ENCODE peak calls at places on chromosomes 2 and 18, in eight cellular contexts. D, V, C, W, E, R, M and L are unnamed samples.

GRCh38 chr2:177874678-177875077 is 197.9 kb downstream of the PDE11A start:
- DNase-seq in C (no peak), W (no peak), R (no peak), E (no peak), V (no peak), M (no peak), D (no peak), L (no peak)

GRCh38 chr2:216659301-216659700 is 26.1 kb downstream of the IGFBP2 start:
- DNase-seq in R (no peak), M (no peak), E (no peak), C (no peak), W (no peak), D (no peak), V (peak; percentile 81), L (no peak)

GRCh38 chr18:25737710-25738251 is 352.6 kb downstream of the SS18 start:
- DNase-seq in R (peak; percentile 21), W (no peak), C (no peak), V (peak; percentile 98), D (no peak), E (peak; percentile 57), M (no peak), L (no peak)

GRCh38 chr2:54613361-54613760 is 110.1 kb upstream of the EML6 start:
- DNase-seq in W (no peak), M (no peak), V (no peak), E (no peak), C (no peak), R (no peak), D (no peak), L (no peak)

GRCh38 chr2:100869146-100869545 is 49.2 kb downstream of the NPAS2 start:
- DNase-seq in V (no peak), W (no peak), M (no peak), E (no peak), C (no peak), D (no peak), R (no peak), L (no peak)

GRCh38 chr2:3051266-3051665 is 326.4 kb downstream of the EIPR1 start:
- DNase-seq in R (no peak), V (no peak), M (no peak), C (no peak), W (no peak), E (no peak), D (no peak), L (no peak)

GRCh38 chr2:172335731-172336130 is 91.7 kb upstream of the ITGA6 start:
- DNase-seq in D (no peak), M (peak; percentile 80), W (no peak), V (no peak), E (no peak), C (no peak), R (peak; percentile 27), L (no peak)

GRCh38 chr18:63293930-63294329 is 25.6 kb downstream of the BCL2 start:
- DNase-seq in E (no peak), M (no peak), W (no peak), V (no peak), D (no peak), R (no peak), C (no peak), L (no peak)

GRCh38 chr2:180006236-180006635 is 861 bp downstream of the CWC22 start:
- DNase-seq in M (no peak), R (no peak), E (no peak), C (no peak), D (no peak), V (no peak), W (no peak), L (no peak)

GRCh38 chr2:32805104-32806095 is 141.4 kb upstream of the LTBP1 start:
- DNase-seq in M (no peak), W (no peak), C (no peak), D (no peak), V (peak; percentile 12), E (no peak), R (peak; percentile 61), L (no peak)

GRCh38 chr2:199459286-199460100 is 1.8 kb upstream of the SATB2 start:
- DNase-seq in E (peak; percentile 78), R (peak; percentile 90), C (no peak), W (peak; percentile 94), M (peak; percentile 82), D (peak; percentile 88), V (peak; percentile 93), L (peak; percentile 90)

DNA sequence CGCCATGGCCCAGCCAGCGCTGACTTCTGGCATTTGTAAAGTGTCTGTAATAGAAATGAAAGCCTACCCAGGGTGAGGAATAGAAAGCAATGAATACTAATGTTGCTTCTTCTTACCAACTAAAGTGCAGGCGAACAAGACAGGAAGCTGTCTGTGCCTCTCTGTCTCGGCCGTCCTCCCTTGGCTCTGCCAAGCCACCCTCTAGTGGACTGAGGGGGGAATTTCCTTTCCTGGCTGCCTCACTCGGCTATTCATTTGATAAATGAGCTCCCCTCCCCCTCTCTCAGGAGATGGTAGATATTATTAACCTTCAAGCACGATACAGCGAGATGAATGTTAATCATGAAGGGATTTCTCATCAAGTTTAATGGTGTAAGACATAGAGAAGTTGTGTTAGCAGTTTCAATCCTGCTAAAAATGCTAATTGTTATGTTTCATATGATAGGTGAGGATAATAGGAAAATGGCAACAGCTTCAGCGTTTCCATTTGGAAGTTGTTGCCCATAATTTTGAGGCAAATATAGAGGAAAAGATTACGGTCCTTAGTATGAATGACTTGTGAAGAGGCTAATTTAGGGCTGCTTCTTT is 384.7 kb downstream of the MTX2 start:
- DNase-seq in C (no peak), V (peak; percentile 67), D (peak; percentile 31), W (peak; percentile 81), R (peak; percentile 85), M (peak; percentile 70), E (no peak), L (peak; percentile 83)
- H3K27me3 ChIP-seq in C (no peaks in the 10 kb centered on the region), V (peaks cover 3% of the 10 kb centered on the region), D (no peaks in the 10 kb centered on the region), W (peaks cover 18% of the 10 kb centered on the region), R (peaks cover 12% of the 10 kb centered on the region), M (peaks cover 12% of the 10 kb centered on the region), E (peaks cover 27% of the 10 kb centered on the region), L (no peaks in the 10 kb centered on the region)

GRCh38 chr2:65782996-65783650 is 350.7 kb upstream of the SPRED2 start:
- DNase-seq in C (no peak), D (no peak), R (no peak), E (no peak), V (peak; percentile 63), W (no peak), M (no peak), L (no peak)

GRCh38 chr2:65782186-65782585 is 349.8 kb upstream of the SPRED2 start:
- DNase-seq in R (no peak), E (no peak), M (no peak), V (no peak), C (no peak), W (no peak), D (no peak), L (no peak)

GRCh38 chr2:65779021-65779420 is 346.6 kb upstream of the SPRED2 start:
- DNase-seq in V (no peak), E (no peak), C (no peak), D (no peak), M (no peak), R (no peak), W (no peak), L (no peak)

GRCh38 chr2:65778126-65778525 is 345.7 kb upstream of the SPRED2 start:
- DNase-seq in C (no peak), M (no peak), V (peak; percentile 12), D (no peak), E (no peak), R (no peak), W (no peak), L (no peak)

GRCh38 chr2:65781756-65782155 is 349.4 kb upstream of the SPRED2 start:
- DNase-seq in R (no peak), D (no peak), V (no peak), M (no peak), C (no peak), E (no peak), W (no peak), L (no peak)
- H3K27me3 ChIP-seq in R (no peaks in the 10 kb centered on the region), D (no peaks in the 10 kb centered on the region), V (no peaks in the 10 kb centered on the region), M (no peaks in the 10 kb centered on the region), C (no peaks in the 10 kb centered on the region), E (no peaks in the 10 kb centered on the region), W (no peaks in the 10 kb centered on the region), L (no peaks in the 10 kb centered on the region)

GRCh38 chr18:22159014-22159413 is 10.4 kb upstream of the GATA6 start:
- DNase-seq in E (no peak), W (no peak), C (no peak), R (no peak), V (no peak), D (no peak), M (no peak), L (no peak)
- H3K27me3 ChIP-seq in E (peaks cover 44% of the 10 kb centered on the region), W (peaks cover 95% of the 10 kb centered on the region), C (no peaks in the 10 kb centered on the region), R (no peaks in the 10 kb centered on the region), V (peaks cover 16% of the 10 kb centered on the region), D (no peaks in the 10 kb centered on the region), M (peaks cover 28% of the 10 kb centered on the region), L (peaks cover 24% of the 10 kb centered on the region)

GRCh38 chr18:5103286-5103685 is 93.8 kb downstream of the AKAIN1 start:
- DNase-seq in R (no peak), C (no peak), M (no peak), D (no peak), W (peak; percentile 4), V (no peak), E (no peak), L (no peak)
- H3K27me3 ChIP-seq in R (no peaks in the 10 kb centered on the region), C (no peaks in the 10 kb centered on the region), M (no peaks in the 10 kb centered on the region), D (no peaks in the 10 kb centered on the region), W (no peaks in the 10 kb centered on the region), V (no peaks in the 10 kb centered on the region), E (no peaks in the 10 kb centered on the region), L (no peaks in the 10 kb centered on the region)

DNA sequence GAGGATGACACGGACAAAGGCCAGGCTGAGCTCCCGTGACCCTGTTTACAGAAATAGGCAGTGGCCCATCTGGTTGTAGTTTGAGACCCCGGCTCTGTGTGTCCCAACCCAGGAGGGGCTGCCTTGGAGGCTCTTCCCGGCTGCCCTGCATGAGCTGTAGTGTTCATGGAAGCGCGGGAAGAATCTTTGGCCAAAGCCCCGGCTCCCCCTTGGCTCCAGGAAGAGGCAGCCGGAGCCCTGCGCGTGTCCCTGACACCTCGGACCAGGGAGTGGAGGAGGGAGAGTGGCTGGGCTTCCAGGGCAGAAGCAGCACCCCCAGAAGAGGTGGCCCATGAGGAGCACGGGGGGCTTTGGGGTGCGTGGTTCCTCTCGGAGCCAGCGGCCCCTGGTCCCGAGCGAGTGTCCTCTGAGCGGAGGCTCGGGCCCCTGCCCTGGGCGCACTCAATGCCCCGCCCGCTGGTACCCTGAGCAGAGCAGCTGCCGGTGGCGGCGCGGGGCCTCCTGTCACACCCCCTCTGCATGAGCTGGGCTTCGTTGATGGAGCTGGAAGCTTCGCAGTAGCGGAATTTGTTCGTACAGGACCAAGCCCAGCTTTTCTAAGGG is 21.7 kb downstream of the GPR35 start:
- DNase-seq in W (no peak), C (no peak), M (no peak), E (no peak), D (no peak), V (no peak), R (no peak), L (no peak)
- H3K27me3 ChIP-seq in W (peaks cover 8% of the 10 kb centered on the region), C (no peaks in the 10 kb centered on the region), M (peaks cover 66% of the 10 kb centered on the region), E (peaks cover 72% of the 10 kb centered on the region), D (peaks cover 6% of the 10 kb centered on the region), V (peaks cover 11% of the 10 kb centered on the region), R (peaks cover 27% of the 10 kb centered on the region), L (no peaks in the 10 kb centered on the region)

GRCh38 chr2:120313695-120314615 is 32.0 kb upstream of the INHBB start:
- DNase-seq in E (no peak), D (peak; percentile 26), C (no peak), W (no peak), M (no peak), V (no peak), R (peak; percentile 47), L (no peak)
- H3K27me3 ChIP-seq in E (no peaks in the 10 kb centered on the region), D (no peaks in the 10 kb centered on the region), C (no peaks in the 10 kb centered on the region), W (peaks cover 43% of the 10 kb centered on the region), M (peaks cover 7% of the 10 kb centered on the region), V (no peaks in the 10 kb centered on the region), R (no peaks in the 10 kb centered on the region), L (peaks cover 41% of the 10 kb centered on the region)

GRCh38 chr2:110960281-110960680 is 160.4 kb upstream of the BCL2L11 start:
- DNase-seq in M (no peak), R (no peak), W (no peak), E (no peak), D (no peak), C (no peak), V (no peak), L (no peak)
- H3K27me3 ChIP-seq in M (no peaks in the 10 kb centered on the region), R (no peaks in the 10 kb centered on the region), W (no peaks in the 10 kb centered on the region), E (no peaks in the 10 kb centered on the region), D (no peaks in the 10 kb centered on the region), C (no peaks in the 10 kb centered on the region), V (peaks cover 3% of the 10 kb centered on the region), L (no peaks in the 10 kb centered on the region)